ENCODE peak calls at places on chromosomes 11 and 22, in ten cellular contexts. U is stimulated activated CD8-positive, alpha-beta memory T cell treated with anti-CD3 and anti-CD28 coated beads, Interleukin-15, amount 100 ng/mL, for 1 hour; I is heart right ventricle; J is mammary epithelial cell; E is renal cortical epithelial cell; C is Panc1; F is NCI-H774; V is activated CD8-positive, alpha-beta memory T cell treated with anti-CD3 and anti-CD28 coated beads for 24 hours; M is NCI-H2081; O is effector CD4-positive, alpha-beta T cell. N is an unnamed sample.

GRCh38 chr11:88535916-88536547 is 198.5 kb upstream of the CTSC start:
- DNase-seq in E (peak; percentile 98), O (no peak), V (no peak), C (peak; percentile 84), I (no peak), F (no peak), J (peak; percentile 90), U (no peak), M (peak; percentile 24), N (peak; percentile 89)

GRCh38 chr11:11281626-11282025 is 71.4 kb downstream of the CSNK2A3 start:
- DNase-seq in M (no peak), J (no peak), O (no peak), I (peak; percentile 24), C (no peak), F (no peak), E (no peak), V (no peak), U (no peak), N (no peak)

GRCh38 chr11:126304457-126305072 is 705 bp downstream of the DCPS start:
- DNase-seq in U (no peak), C (no peak), I (no peak), M (peak; percentile 74), V (no peak), O (no peak), F (no peak), J (no peak), E (no peak), N (no peak)

GRCh38 chr22:50581950-50582561 is 593 bp downstream of the CHKB start:
- DNase-seq in F (no peak), O (no peak), C (no peak), J (peak; percentile 19), E (no peak), V (no peak), I (no peak), M (no peak), U (no peak), N (peak; percentile 26)

GRCh38 chr11:128422576-128423370 is 164.6 kb downstream of the ETS1 start:
- DNase-seq in U (peak; percentile 72), F (no peak), I (peak; percentile 80), C (no peak), E (no peak), J (no peak), O (peak; percentile 81), M (peak; percentile 90), V (peak; percentile 94), N (no peak)

GRCh38 chr22:21044931-21045584 is 688 bp upstream of the LRRC74B start:
- DNase-seq in F (no peak), C (no peak), V (no peak), J (peak; percentile 25), E (no peak), O (no peak), I (no peak), M (no peak), U (no peak), N (peak; percentile 87)

GRCh38 chr22:47067911-47068654 is 305.6 kb downstream of the TBC1D22A start:
- DNase-seq in I (no peak), E (no peak), O (no peak), F (no peak), J (no peak), V (no peak), U (no peak), M (no peak), C (no peak), N (no peak)

GRCh38 chr11:61698173-61698965 is 18.2 kb downstream of the DAGLA start:
- DNase-seq in U (no peak), O (no peak), M (peak; percentile 84), F (no peak), C (no peak), V (no peak), E (no peak), J (no peak), I (no peak), N (no peak)

GRCh38 chr11:82012276-82012675 is 721.4 kb downstream of the FAM181B start:
- DNase-seq in J (no peak), U (no peak), O (no peak), V (no peak), F (no peak), M (no peak), E (peak; percentile 90), I (no peak), C (no peak), N (no peak)

GRCh38 chr22:42387631-42388030 is 44.6 kb downstream of the NFAM1 start:
- DNase-seq in M (no peak), F (no peak), E (no peak), J (no peak), C (no peak), U (no peak), O (no peak), I (no peak), V (no peak), N (no peak)

GRCh38 chr11:62931501-62932278 is 10.5 kb upstream of the CHRM1 start:
- DNase-seq in E (no peak), U (no peak), M (no peak), O (no peak), V (no peak), J (peak; percentile 26), I (no peak), F (no peak), C (no peak), N (peak; percentile 32)

GRCh38 chr11:73950869-73951710 is at the start of gene DNAJB13:
- DNase-seq in C (no peak), M (no peak), O (no peak), F (peak; percentile 75), U (no peak), I (no peak), E (peak; percentile 58), V (no peak), J (peak; percentile 43), N (peak; percentile 50)

GRCh38 chr11:70201876-70202861 is 927 bp upstream of the FADD start:
- DNase-seq in I (no peak), F (no peak), U (no peak), M (no peak), O (no peak), J (no peak), E (peak; percentile 94), V (no peak), C (no peak), N (no peak)

GRCh38 chr11:45436118-45436517 is 150.0 kb upstream of the SYT13 start:
- DNase-seq in U (no peak), I (no peak), V (no peak), M (no peak), F (no peak), C (no peak), O (no peak), J (no peak), E (no peak), N (no peak)

GRCh38 chr22:49666146-49666809 is 161.4 kb downstream of the BRD1 start:
- DNase-seq in C (no peak), E (no peak), J (no peak), V (peak; percentile 35), O (no peak), U (no peak), F (no peak), I (no peak), M (no peak), N (no peak)

GRCh38 chr11:113526521-113526920 is 51.3 kb upstream of the DRD2 start:
- DNase-seq in O (no peak), M (no peak), J (no peak), I (no peak), F (no peak), E (no peak), C (no peak), V (no peak), U (no peak), N (no peak)

GRCh38 chr22:22528780-22529179 is 8.7 kb upstream of the ZNF280A start:
- DNase-seq in M (no peak), J (no peak), U (no peak), V (no peak), I (no peak), F (no peak), O (no peak), C (no peak), E (no peak), N (no peak)

GRCh38 chr11:117535870-117536411 is 208.3 kb downstream of the CEP164 start:
- DNase-seq in O (no peak), V (no peak), I (no peak), F (no peak), J (no peak), U (no peak), M (no peak), C (no peak), E (no peak), N (no peak)

GRCh38 chr22:43191831-43192230 is 4.9 kb upstream of the TTLL12 start:
- DNase-seq in O (no peak), J (peak; percentile 25), E (no peak), M (no peak), I (no peak), V (no peak), U (no peak), C (no peak), F (no peak), N (no peak)

GRCh38 chr11:85784907-85785306 is 26.0 kb downstream of the SYTL2 start:
- DNase-seq in U (no peak), O (no peak), V (no peak), J (no peak), E (no peak), M (no peak), F (no peak), C (no peak), I (no peak), N (no peak)

GRCh38 chr11:8649361-8649760 is 33.1 kb downstream of the TRIM66 start:
- DNase-seq in I (no peak), U (no peak), O (no peak), M (no peak), V (no peak), F (no peak), C (no peak), E (peak; percentile 16), J (peak; percentile 52), N (peak; percentile 70)

GRCh38 chr11:17405232-17406005 is 17.0 kb upstream of the KCNJ11 start:
- DNase-seq in F (peak; percentile 41), J (peak; percentile 30), M (peak; percentile 34), C (no peak), O (no peak), V (no peak), I (peak; percentile 71), E (peak; percentile 74), U (no peak), N (peak; percentile 70)

GRCh38 chr22:43014062-43014875 is 680 bp downstream of the PACSIN2 start:
- DNase-seq in E (peak; percentile 60), C (no peak), V (peak; percentile 70), O (peak; percentile 29), U (no peak), F (no peak), J (no peak), I (peak; percentile 31), M (no peak), N (peak; percentile 56)

GRCh38 chr11:119422505-119423416 is at the start of gene THY1:
- DNase-seq in C (no peak), M (no peak), I (peak; percentile 30), V (no peak), O (no peak), F (no peak), E (no peak), U (no peak), J (no peak), N (peak; percentile 79)

GRCh38 chr22:46171940-46172339 is 21.6 kb downstream of the PPARA start:
- DNase-seq in F (no peak), C (no peak), E (peak; percentile 79), I (no peak), O (no peak), M (peak; percentile 37), V (no peak), U (no peak), J (peak; percentile 92), N (peak; percentile 86)

GRCh38 chr22:43110927-43111623 is 525 bp downstream of the BIK start:
- DNase-seq in E (no peak), V (peak; percentile 70), I (no peak), J (peak; percentile 33), F (no peak), O (peak; percentile 30), C (no peak), U (no peak), M (no peak), N (no peak)

GRCh38 chr11:3002346-3002745 is 10.2 kb upstream of the NAP1L4 start:
- DNase-seq in J (no peak), V (no peak), O (no peak), C (no peak), I (no peak), F (no peak), M (no peak), U (no peak), E (no peak), N (no peak)

N was measured in EL.